ENCODE peak calls at places on chromosomes 5 and 9, in six cellular contexts. One of them, this sample, is unnamed.

GRCh38 chr9:126439402-126439765 is 112.8 kb downstream of the MVB12B start:
- DNase-seq in GM03348: peak; percentile 82
- DNase-seq in AG08395: peak; percentile 76
- DNase-seq in Daoy: peak; percentile 51
- DNase-seq in CD4-positive, alpha-beta T cell: no peak
- DNase-seq in fibroblast of the aortic adventitia: peak; percentile 36
- DNase-seq in this sample: no peak

GRCh38 chr9:35553670-35554543 is 51.2 kb upstream of the TESK1 start:
- DNase-seq in GM03348: peak; percentile 89
- DNase-seq in AG08395: peak; percentile 85
- DNase-seq in Daoy: peak; percentile 82
- DNase-seq in CD4-positive, alpha-beta T cell: no peak
- DNase-seq in fibroblast of the aortic adventitia: peak; percentile 88
- DNase-seq in this sample: no peak

GRCh38 chr9:19788152-19788551 is 685 bp downstream of the SLC24A2 start:
- DNase-seq in GM03348: no peak
- DNase-seq in AG08395: no peak
- DNase-seq in Daoy: no peak
- DNase-seq in CD4-positive, alpha-beta T cell: no peak
- DNase-seq in fibroblast of the aortic adventitia: no peak
- DNase-seq in this sample: no peak

GRCh38 chr9:77304543-77304942 is 127.2 kb downstream of the VPS13A start:
- DNase-seq in GM03348: no peak
- DNase-seq in AG08395: no peak
- DNase-seq in Daoy: no peak
- DNase-seq in CD4-positive, alpha-beta T cell: no peak
- DNase-seq in fibroblast of the aortic adventitia: no peak
- DNase-seq in this sample: no peak

GRCh38 chr9:86041331-86041741 is 58.0 kb downstream of the GOLM1 start:
- DNase-seq in GM03348: peak; percentile 77
- DNase-seq in AG08395: peak; percentile 50
- DNase-seq in Daoy: no peak
- DNase-seq in CD4-positive, alpha-beta T cell: no peak
- DNase-seq in fibroblast of the aortic adventitia: peak; percentile 66
- DNase-seq in this sample: no peak

GRCh38 chr9:92328225-92328624 is 2.5 kb downstream of the CENPP start:
- DNase-seq in GM03348: peak; percentile 55
- DNase-seq in AG08395: peak; percentile 42
- DNase-seq in Daoy: peak; percentile 41
- DNase-seq in CD4-positive, alpha-beta T cell: no peak
- DNase-seq in fibroblast of the aortic adventitia: peak; percentile 84
- DNase-seq in this sample: no peak

GRCh38 chr9:131001021-131001420 is 8.0 kb upstream of the LAMC3 start:
- DNase-seq in GM03348: no peak
- DNase-seq in AG08395: no peak
- DNase-seq in Daoy: no peak
- DNase-seq in CD4-positive, alpha-beta T cell: no peak
- DNase-seq in fibroblast of the aortic adventitia: no peak
- DNase-seq in this sample: no peak

GRCh38 chr9:112844771-112845542 is 45.7 kb downstream of the SLC46A2 start:
- DNase-seq in GM03348: peak; percentile 91
- DNase-seq in AG08395: peak; percentile 90
- DNase-seq in Daoy: peak; percentile 82
- DNase-seq in CD4-positive, alpha-beta T cell: peak; percentile 62
- DNase-seq in fibroblast of the aortic adventitia: peak; percentile 75
- DNase-seq in this sample: peak; percentile 57

GRCh38 chr5:179393078-179393477 is 47.8 kb upstream of the ADAMTS2 start:
- DNase-seq in GM03348: peak; percentile 53
- DNase-seq in AG08395: peak; percentile 49
- DNase-seq in Daoy: peak; percentile 61
- DNase-seq in CD4-positive, alpha-beta T cell: no peak
- DNase-seq in fibroblast of the aortic adventitia: peak; percentile 43
- DNase-seq in this sample: no peak

GRCh38 chr5:168920019-168920813 is 341.0 kb upstream of the PANK3 start:
- DNase-seq in GM03348: no peak
- DNase-seq in AG08395: no peak
- DNase-seq in Daoy: no peak
- DNase-seq in CD4-positive, alpha-beta T cell: no peak
- DNase-seq in fibroblast of the aortic adventitia: no peak
- DNase-seq in this sample: no peak

GRCh38 chr5:159890141-159890540 is 26.1 kb upstream of the ADRA1B start:
- DNase-seq in GM03348: no peak
- DNase-seq in AG08395: no peak
- DNase-seq in Daoy: no peak
- DNase-seq in CD4-positive, alpha-beta T cell: no peak
- DNase-seq in fibroblast of the aortic adventitia: no peak
- DNase-seq in this sample: no peak

GRCh38 chr9:111728617-111729366 is 65.9 kb downstream of the SHOC1 start:
- DNase-seq in GM03348: peak; percentile 42
- DNase-seq in AG08395: peak; percentile 37
- DNase-seq in Daoy: peak; percentile 89
- DNase-seq in CD4-positive, alpha-beta T cell: no peak
- DNase-seq in fibroblast of the aortic adventitia: peak; percentile 95
- DNase-seq in this sample: no peak

GRCh38 chr9:79120533-79121315 is 451.0 kb upstream of the TLE4 start:
- DNase-seq in GM03348: no peak
- DNase-seq in AG08395: no peak
- DNase-seq in Daoy: no peak
- DNase-seq in CD4-positive, alpha-beta T cell: no peak
- DNase-seq in fibroblast of the aortic adventitia: peak; percentile 18
- DNase-seq in this sample: no peak

GRCh38 chr9:137000177-137000930 is 4.0 kb upstream of the CLIC3 start:
- DNase-seq in GM03348: peak; percentile 85
- DNase-seq in AG08395: peak; percentile 69
- DNase-seq in Daoy: no peak
- DNase-seq in CD4-positive, alpha-beta T cell: no peak
- DNase-seq in fibroblast of the aortic adventitia: peak; percentile 39
- DNase-seq in this sample: no peak

GRCh38 chr9:92146610-92147009 is 31.4 kb upstream of the SPTLC1 start:
- DNase-seq in GM03348: peak; percentile 27
- DNase-seq in AG08395: no peak
- DNase-seq in Daoy: no peak
- DNase-seq in CD4-positive, alpha-beta T cell: no peak
- DNase-seq in fibroblast of the aortic adventitia: peak; percentile 64
- DNase-seq in this sample: no peak

GRCh38 chr9:108078823-108079222 is 589.3 kb upstream of the KLF4 start:
- DNase-seq in GM03348: no peak
- DNase-seq in AG08395: no peak
- DNase-seq in Daoy: no peak
- DNase-seq in CD4-positive, alpha-beta T cell: no peak
- DNase-seq in fibroblast of the aortic adventitia: no peak
- DNase-seq in this sample: no peak

GRCh38 chr5:81825237-81825636 is 74.3 kb upstream of the SSBP2 start:
- DNase-seq in GM03348: peak; percentile 81
- DNase-seq in AG08395: peak; percentile 82
- DNase-seq in Daoy: peak; percentile 60
- DNase-seq in CD4-positive, alpha-beta T cell: no peak
- DNase-seq in fibroblast of the aortic adventitia: peak; percentile 85
- DNase-seq in this sample: no peak

GRCh38 chr5:10533218-10533617 is 30.7 kb upstream of the ANKRD33B start:
- DNase-seq in GM03348: no peak
- DNase-seq in AG08395: no peak
- DNase-seq in Daoy: no peak
- DNase-seq in CD4-positive, alpha-beta T cell: no peak
- DNase-seq in fibroblast of the aortic adventitia: no peak
- DNase-seq in this sample: no peak

GRCh38 chr5:141490771-141491170 is 1.9 kb downstream of the PCDHGC5 start:
- DNase-seq in GM03348: no peak
- DNase-seq in AG08395: no peak
- DNase-seq in Daoy: no peak
- DNase-seq in CD4-positive, alpha-beta T cell: no peak
- DNase-seq in fibroblast of the aortic adventitia: no peak
- DNase-seq in this sample: no peak

GRCh38 chr9:137456061-137456863 is 2.9 kb downstream of the NSMF start:
- DNase-seq in GM03348: no peak
- DNase-seq in AG08395: no peak
- DNase-seq in Daoy: no peak
- DNase-seq in CD4-positive, alpha-beta T cell: no peak
- DNase-seq in fibroblast of the aortic adventitia: peak; percentile 58
- DNase-seq in this sample: no peak

This sample was measured in effector CD8-positive, alpha-beta T cell.